ENCODE peak calls at places on chromosomes 4 and X, in seven cellular contexts. H is WTC11, T is brain microvascular endothelial cell, J is left ventricle myocardium inferior, L is foreskin keratinocyte, C is tibial nerve, Y is AG10803. X is an unnamed sample.

GRCh38 chr4:80005863-80006262 is 67.2 kb downstream of the ANTXR2 start:
- DNase-seq in H (no peak), L (peak), T (no peak), J (no peak), Y (no peak), C (no peak), X (peak)

GRCh38 chrX:109684136-109684535 is 48.9 kb downstream of the ACSL4 start:
- DNase-seq in T (peak), L (no peak), J (no peak), Y (peak), C (no peak), H (no peak), X (no peak)

GRCh38 chrX:6778547-6779231 is 243.8 kb upstream of the VCX3A start:
- DNase-seq in Y (no peak), J (no peak), L (no peak), T (no peak), H (peak), C (no peak), X (no peak)

GRCh38 chrX:43809463-43809862 is 72.8 kb downstream of the MAOB start:
- DNase-seq in Y (peak), C (no peak), J (no peak), L (no peak), T (no peak), H (no peak), X (no peak)

GRCh38 chr4:102815981-102816380 is 11.4 kb downstream of the UBE2D3 start:
- DNase-seq in J (no peak), H (no peak), C (no peak), T (peak), Y (peak), L (peak), X (no peak)

GRCh38 chrX:37998586-37999267 is 7.6 kb upstream of the SYTL5 start:
- DNase-seq in Y (peak), H (no peak), T (peak), C (no peak), L (peak), J (no peak), X (no peak)

GRCh38 chrX:87914726-87915125 is 397.1 kb downstream of the KLHL4 start:
- DNase-seq in H (no peak), L (no peak), C (no peak), T (no peak), J (no peak), Y (no peak), X (no peak)

GRCh38 chrX:107503996-107504395 is 54.5 kb downstream of the FRMPD3 start:
- DNase-seq in L (no peak), H (no peak), Y (no peak), T (no peak), J (no peak), C (no peak), X (no peak)

GRCh38 chrX:97175147-97175546 is 291.4 kb downstream of the RPA4 start:
- DNase-seq in H (no peak), L (no peak), T (no peak), C (no peak), Y (no peak), J (no peak), X (no peak)

GRCh38 chrX:70995338-70995737 is 64.4 kb upstream of the SLC7A3 start:
- DNase-seq in C (no peak), H (no peak), J (no peak), L (no peak), T (no peak), Y (no peak), X (no peak)

GRCh38 chrX:71000139-71000538 is 68.0 kb downstream of the SNX12 start:
- DNase-seq in J (no peak), C (no peak), H (no peak), L (no peak), Y (no peak), T (no peak), X (no peak)

DNA sequence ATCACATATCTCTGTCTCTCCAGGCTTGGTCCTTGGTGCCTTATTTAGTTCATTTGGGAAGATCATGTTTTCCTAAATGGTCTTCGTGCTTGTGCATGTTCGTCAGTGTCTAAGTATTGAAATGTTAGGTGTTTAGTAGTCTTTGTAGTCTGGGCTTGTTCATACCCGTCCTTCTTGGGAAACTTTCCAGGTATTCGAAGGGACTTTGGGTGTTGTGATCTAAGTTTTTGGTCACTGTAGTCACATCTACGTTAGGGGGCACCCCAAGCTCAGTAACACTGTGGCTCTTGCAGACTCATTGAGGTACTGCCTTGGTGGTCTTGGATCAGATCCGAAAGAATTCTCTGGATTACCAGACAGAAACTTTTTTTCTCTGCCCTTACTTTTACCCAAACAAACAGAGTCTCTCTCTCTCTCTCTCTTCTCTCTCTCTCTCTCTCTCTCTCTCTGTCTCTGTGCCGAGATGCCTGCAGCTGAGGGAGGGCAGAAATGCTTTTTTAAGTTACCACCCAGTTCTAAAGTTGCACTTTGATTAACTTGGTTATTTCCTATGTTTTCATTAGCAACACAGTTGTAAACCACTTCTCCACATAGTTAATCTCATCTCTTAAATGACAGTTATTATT is 67.6 kb upstream of the SLC7A3 start:
- DNase-seq in J (no peak), C (no peak), T (peak), H (peak), Y (peak), L (peak), X (peak)
- TF ChIP-seq CTCF in J (peak), C (no peak), T (peak), H (no peak), Y (peak), L (peak), X (no peak)

DNA sequence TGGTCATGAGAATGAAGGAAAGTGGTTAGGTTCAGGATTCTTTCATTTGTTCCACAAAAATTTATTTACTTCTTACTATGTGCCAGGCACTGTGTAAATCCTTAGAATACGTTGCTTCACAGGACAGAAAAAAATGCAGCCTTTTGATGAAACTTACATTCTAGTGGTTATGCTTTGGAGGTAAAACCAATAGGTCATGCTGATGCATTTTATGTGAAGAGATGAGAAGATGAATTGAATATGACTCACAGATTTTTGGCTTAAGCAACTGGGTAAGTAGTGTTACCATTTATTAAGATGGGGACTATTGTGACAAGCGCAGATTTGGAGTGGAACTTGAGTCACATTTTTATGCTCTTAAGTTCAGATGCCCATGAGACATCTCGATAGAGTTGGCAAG is 165.3 kb downstream of the GLRA2 start:
- DNase-seq in L (no peak), H (no peak), T (no peak), C (no peak), J (no peak), Y (peak), X (no peak)
- TF ChIP-seq CTCF in L (no peak), H (no peak), T (no peak), C (no peak), J (no peak), Y (no peak), X (no peak)

GRCh38 chrX:46573331-46573895 is at the start of gene CHST7:
- DNase-seq in H (peak), J (peak), L (no peak), C (peak), T (peak), Y (peak), X (peak)
- TF ChIP-seq CTCF in H (no peak), J (peak), L (peak), C (no peak), T (peak), Y (peak), X (no peak)

GRCh38 chrX:135572436-135572835 is 52.0 kb downstream of the INTS6L start:
- DNase-seq in L (no peak), C (no peak), J (no peak), T (no peak), H (no peak), Y (peak), X (no peak)
- TF ChIP-seq CTCF in L (peak), C (peak), J (peak), T (peak), H (no peak), Y (peak), X (peak)

GRCh38 chr4:169723207-169723606 is 34.5 kb downstream of the HPF1 start:
- DNase-seq in T (peak), L (no peak), Y (peak), J (no peak), H (no peak), C (no peak), X (peak)
- TF ChIP-seq CTCF in T (peak), L (peak), Y (no peak), J (no peak), H (no peak), C (no peak), X (no peak)

DNA sequence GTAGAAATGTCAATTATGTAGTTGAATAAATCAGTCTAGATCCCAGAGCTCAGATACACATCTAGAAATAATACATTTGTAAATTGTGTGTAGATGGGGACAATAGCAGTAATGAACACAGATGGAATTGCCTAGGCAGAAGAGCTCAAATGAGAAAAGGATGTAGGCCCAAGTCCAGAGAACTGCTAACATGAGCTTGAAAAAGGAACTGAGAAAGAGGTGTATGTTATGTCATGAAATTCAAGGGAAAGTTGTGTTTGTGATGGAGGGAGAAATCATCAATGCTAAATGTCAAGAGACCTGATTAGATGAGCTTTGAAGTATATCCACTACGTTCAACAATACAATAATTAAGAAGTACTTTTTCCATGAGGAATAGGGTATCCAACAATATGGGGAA is 376.6 kb upstream of the ATOH1 start:
- DNase-seq in J (no peak), H (no peak), Y (no peak), C (no peak), L (no peak), T (no peak), X (no peak)
- TF ChIP-seq CTCF in J (no peak), H (no peak), Y (no peak), C (no peak), L (no peak), T (no peak), X (no peak)

GRCh38 chrX:131067216-131067615 is 9.1 kb downstream of the ARHGAP36 start:
- DNase-seq in T (no peak), Y (no peak), H (peak), J (no peak), L (no peak), C (no peak), X (no peak)

GRCh38 chrX:131066237-131066636 is 8.1 kb downstream of the ARHGAP36 start:
- DNase-seq in H (no peak), L (no peak), C (no peak), T (no peak), Y (no peak), J (no peak), X (no peak)

GRCh38 chrX:131059231-131059630 is 1.1 kb downstream of the ARHGAP36 start:
- DNase-seq in T (no peak), H (no peak), C (no peak), J (no peak), Y (no peak), L (no peak), X (no peak)

GRCh38 chrX:131060147-131060546 is 2.0 kb downstream of the ARHGAP36 start:
- DNase-seq in T (no peak), L (no peak), Y (no peak), H (no peak), J (no peak), C (no peak), X (no peak)

GRCh38 chrX:131063613-131064012 is 5.5 kb downstream of the ARHGAP36 start:
- DNase-seq in Y (no peak), C (no peak), H (no peak), J (no peak), L (no peak), T (no peak), X (no peak)
- TF ChIP-seq CTCF in Y (no peak), C (no peak), H (no peak), J (no peak), L (no peak), T (no peak), X (no peak)

DNA sequence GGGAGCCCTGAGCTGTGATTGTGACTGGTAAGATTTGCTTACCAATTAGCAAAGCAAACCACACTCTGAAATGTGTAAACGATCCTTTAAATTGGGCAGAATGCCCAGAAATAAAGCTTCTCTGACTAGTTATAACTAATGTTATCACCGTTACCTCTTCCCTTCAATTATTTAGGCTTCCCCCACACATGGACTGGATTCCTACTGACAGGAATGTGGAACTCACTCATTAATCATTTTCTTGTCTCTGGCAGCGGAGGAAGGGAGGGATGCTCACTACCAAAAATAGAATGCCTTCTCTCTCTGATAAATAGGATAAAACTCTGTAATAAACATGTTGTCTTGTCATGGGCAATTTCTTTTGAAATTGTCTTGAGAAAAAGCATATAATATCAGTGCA is 25.3 kb upstream of the NWD2 start:
- DNase-seq in H (no peak), C (no peak), J (no peak), Y (no peak), L (no peak), T (no peak), X (no peak)
- TF ChIP-seq CTCF in H (no peak), C (no peak), J (no peak), Y (no peak), L (no peak), T (no peak), X (no peak)

X was measured in activated CD8-positive, alpha-beta T cell treated with anti-CD3 and anti-CD28 coated beads for 36 hours.